ENCODE peak calls at places on chromosomes 3 and 15, in eight cellular contexts. U, F, A, Y, L, V, S and I are unnamed samples.
A peak's percentile ranks its signal among the peaks of the same experiment; 100 is the strongest.

GRCh38 chr15:26015516-26015915 is 152.4 kb upstream of the ATP10A start:
- DNase-seq in U (no peak), F (no peak), A (no peak), Y (no peak), L (no peak), V (no peak), S (no peak), I (no peak)

GRCh38 chr15:49036650-49037545 is 9.3 kb downstream of the SECISBP2L start:
- DNase-seq in U (no peak), F (no peak), A (no peak), Y (no peak), L (peak; percentile 61), V (peak; percentile 76), S (no peak), I (no peak)

GRCh38 chr15:71312731-71313460 is 197.6 kb downstream of the THSD4 start:
- DNase-seq in U (no peak), F (no peak), A (no peak), Y (no peak), L (no peak), V (no peak), S (no peak), I (no peak)

GRCh38 chr3:145899229-145899628 is 261.8 kb downstream of the PLOD2 start:
- DNase-seq in U (no peak), F (no peak), A (no peak), Y (no peak), L (no peak), V (no peak), S (no peak), I (no peak)

GRCh38 chr3:119763466-119763865 is 18.4 kb upstream of the NR1I2 start:
- DNase-seq in U (no peak), F (no peak), A (no peak), Y (no peak), L (no peak), V (no peak), S (no peak), I (no peak)

GRCh38 chr15:66362776-66363175 is 6.3 kb upstream of the TIPIN start:
- DNase-seq in U (no peak), F (no peak), A (no peak), Y (no peak), L (no peak), V (no peak), S (no peak), I (no peak)

GRCh38 chr3:134852893-134853351 is 57.9 kb downstream of the EPHB1 start:
- DNase-seq in U (no peak), F (no peak), A (no peak), Y (no peak), L (no peak), V (no peak), S (peak; percentile 35), I (no peak)

GRCh38 chr15:57298204-57298603 is 78.1 kb upstream of the CGNL1 start:
- DNase-seq in U (no peak), F (no peak), A (no peak), Y (no peak), L (no peak), V (no peak), S (no peak), I (no peak)

GRCh38 chr3:47890832-47891620 is 88.1 kb downstream of the DHX30 start:
- DNase-seq in U (no peak), F (no peak), A (no peak), Y (no peak), L (no peak), V (no peak), S (no peak), I (no peak)

GRCh38 chr3:173044998-173045397 is 96.0 kb downstream of the SPATA16 start:
- DNase-seq in U (no peak), F (no peak), A (no peak), Y (no peak), L (no peak), V (no peak), S (no peak), I (no peak)

GRCh38 chr3:30611613-30612421 is 5.4 kb downstream of the TGFBR2 start:
- DNase-seq in U (no peak), F (no peak), A (no peak), Y (no peak), L (peak; percentile 71), V (peak; percentile 84), S (no peak), I (no peak)

GRCh38 chr3:146382386-146382785 is 87.0 kb downstream of the PLSCR2 start:
- DNase-seq in U (no peak), F (no peak), A (no peak), Y (no peak), L (peak; percentile 48), V (peak; percentile 61), S (no peak), I (no peak)

GRCh38 chr3:120642368-120642948 is 39.6 kb downstream of the HGD start:
- DNase-seq in U (no peak), F (no peak), A (no peak), Y (no peak), L (peak; percentile 84), V (no peak), S (no peak), I (no peak)

GRCh38 chr3:120450261-120450913 is 405 bp downstream of the FSTL1 start:
- DNase-seq in U (no peak), F (no peak), A (peak; percentile 2), Y (no peak), L (no peak), V (peak; percentile 41), S (peak; percentile 75), I (peak; percentile 90)